ENCODE peak calls at places on chromosome 16, in ten cellular contexts. C is fibroblast of the aortic adventitia, D is epithelial cell of esophagus, Y is AG10803, X is stomach, A is AG09319, T is RWPE1, M is breast epithelium, W is HFFc6, V is choroid plexus epithelial cell. Q is an unnamed sample.

GRCh38 chr16:56013962-56014552 is 138.9 kb upstream of the CES5A start:
- DNase-seq in D (peak), T (peak), C (peak), W (no peak), Y (peak), A (no peak), V (no peak), X (no peak), M (no peak), Q (peak)

GRCh38 chr16:57471852-57472664 is 9.6 kb downstream of the POLR2C start:
- DNase-seq in W (no peak), A (no peak), Y (no peak), D (no peak), C (no peak), X (no peak), M (no peak), V (no peak), T (no peak), Q (no peak)

GRCh38 chr16:72963508-72963907 is 84.4 kb downstream of the ZFHX3 start:
- DNase-seq in X (no peak), Y (no peak), D (no peak), T (no peak), A (no peak), W (no peak), M (no peak), C (no peak), V (no peak), Q (no peak)

GRCh38 chr16:66660422-66661209 is 35.9 kb downstream of the CMTM4 start:
- DNase-seq in V (peak), T (peak), X (peak), W (peak), M (peak), Y (peak), A (peak), C (peak), D (peak), Q (no peak)

GRCh38 chr16:18984425-18985005 is 781 bp downstream of the TMC7 start:
- DNase-seq in A (no peak), V (no peak), C (peak), Y (no peak), W (no peak), X (no peak), T (no peak), M (no peak), D (no peak), Q (no peak)

GRCh38 chr16:86462334-86463084 is 47.8 kb upstream of the FOXF1 start:
- DNase-seq in T (no peak), V (peak), C (no peak), A (no peak), D (no peak), W (no peak), X (no peak), Y (no peak), M (no peak), Q (no peak)

GRCh38 chr16:20847577-20847976 is 41.2 kb downstream of the REXO5 start:
- DNase-seq in Y (no peak), A (no peak), X (no peak), T (no peak), W (no peak), C (no peak), D (no peak), M (no peak), V (no peak), Q (no peak)

GRCh38 chr16:69166946-69167930 is 19.7 kb upstream of the SNTB2 start:
- DNase-seq in T (no peak), A (no peak), Y (no peak), V (no peak), M (no peak), X (no peak), C (peak), D (peak), W (peak), Q (no peak)

GRCh38 chr16:11078812-11079459 is 134.6 kb downstream of the CLEC16A start:
- DNase-seq in T (no peak), A (peak), M (peak), W (peak), D (no peak), C (peak), Y (peak), X (no peak), V (peak), Q (no peak)

GRCh38 chr16:66925322-66925840 is at the start of gene RRAD:
- DNase-seq in D (no peak), A (no peak), V (peak), X (no peak), C (peak), T (no peak), W (no peak), Y (peak), M (no peak), Q (no peak)

GRCh38 chr16:8866118-8866883 is 2.5 kb downstream of the CARHSP1 start:
- DNase-seq in C (peak), D (no peak), A (no peak), X (peak), Y (no peak), M (no peak), T (no peak), W (no peak), V (peak), Q (no peak)

GRCh38 chr16:6573577-6573976 is 759.1 kb upstream of the RBFOX1 start:
- DNase-seq in X (no peak), W (no peak), D (no peak), M (no peak), V (no peak), C (no peak), T (no peak), A (no peak), Y (no peak), Q (no peak)

GRCh38 chr16:27230562-27230991 is 27.3 kb downstream of the KDM8 start:
- DNase-seq in M (no peak), X (peak), D (no peak), T (no peak), C (no peak), Y (no peak), A (no peak), V (no peak), W (no peak), Q (no peak)

GRCh38 chr16:11799017-11799381 is 1.9 kb upstream of the ZC3H7A start:
- DNase-seq in C (no peak), A (no peak), W (no peak), M (no peak), V (no peak), D (no peak), T (no peak), X (no peak), Y (no peak), Q (no peak)

GRCh38 chr16:78127130-78127529 is 27.7 kb downstream of the WWOX start:
- DNase-seq in T (no peak), C (peak), D (no peak), X (no peak), M (no peak), Y (peak), A (peak), W (no peak), V (peak), Q (no peak)

GRCh38 chr16:68790130-68790761 is 53.1 kb upstream of the TANGO6 start:
- DNase-seq in D (peak), A (peak), M (peak), V (peak), X (peak), W (peak), T (peak), Y (peak), C (peak), Q (no peak)

GRCh38 chr16:68412061-68412460 is 36.2 kb downstream of the SMPD3 start:
- DNase-seq in T (no peak), C (no peak), A (no peak), Y (no peak), X (no peak), M (no peak), W (no peak), D (no peak), V (no peak), Q (no peak)

GRCh38 chr16:85627835-85628556 is 14.9 kb downstream of the GSE1 start:
- DNase-seq in D (no peak), C (no peak), A (no peak), V (no peak), W (no peak), M (no peak), T (no peak), Y (no peak), X (no peak), Q (no peak)

GRCh38 chr16:69822174-69822935 is 60.2 kb downstream of the WWP2 start:
- DNase-seq in W (no peak), X (no peak), V (no peak), A (no peak), D (no peak), Y (no peak), M (no peak), T (no peak), C (no peak), Q (no peak)

GRCh38 chr16:77589071-77589755 is 133.1 kb upstream of the NUDT7 start:
- DNase-seq in A (no peak), T (no peak), W (no peak), V (peak), M (no peak), C (no peak), Y (peak), D (no peak), X (no peak), Q (no peak)

GRCh38 chr16:21638573-21638975 is 13.8 kb downstream of the IGSF6 start:
- DNase-seq in C (peak), W (peak), T (peak), V (peak), Y (peak), D (peak), X (no peak), M (no peak), A (no peak), Q (no peak)

GRCh38 chr16:84144301-84144858 is 597 bp downstream of the HSDL1 start:
- DNase-seq in M (no peak), A (no peak), X (peak), V (peak), T (peak), W (no peak), D (peak), Y (no peak), C (peak), Q (peak)

GRCh38 chr16:86827521-86827920 is 249.2 kb downstream of the FOXL1 start:
- DNase-seq in V (no peak), D (no peak), M (no peak), Y (no peak), W (no peak), C (no peak), X (no peak), T (no peak), A (no peak), Q (no peak)

GRCh38 chr16:86343111-86343642 is 167.2 kb upstream of the FOXF1 start:
- DNase-seq in C (peak), Y (peak), M (no peak), X (peak), D (no peak), T (no peak), V (peak), A (peak), W (peak), Q (no peak)

GRCh38 chr16:79429276-79430128 is 171.0 kb downstream of the MAF start:
- DNase-seq in C (no peak), Y (no peak), V (no peak), W (no peak), X (no peak), M (no peak), T (no peak), A (no peak), D (no peak), Q (no peak)

GRCh38 chr16:22314661-22315626 is 17.7 kb downstream of the POLR3E start:
- DNase-seq in M (peak), X (peak), V (no peak), W (no peak), D (peak), T (peak), C (no peak), Y (no peak), A (no peak), Q (no peak)

GRCh38 chr16:77169650-77170236 is 21.2 kb upstream of the MON1B start:
- DNase-seq in M (no peak), A (no peak), X (peak), V (peak), D (peak), T (peak), W (no peak), Y (peak), C (peak), Q (peak)

GRCh38 chr16:22075043-22075757 is 17.1 kb upstream of the VWA3A start:
- DNase-seq in M (no peak), X (no peak), W (peak), V (peak), C (no peak), T (no peak), Y (no peak), D (peak), A (no peak), Q (no peak)

GRCh38 chr16:86300746-86301480 is 209.4 kb upstream of the FOXF1 start:
- DNase-seq in X (no peak), V (peak), D (no peak), W (no peak), T (no peak), M (no peak), Y (peak), A (no peak), C (no peak), Q (no peak)

GRCh38 chr16:71923941-71924690 is 28.8 kb downstream of the IST1 start:
- DNase-seq in D (no peak), Y (peak), X (no peak), M (peak), V (peak), T (no peak), C (peak), A (no peak), W (peak), Q (no peak)

GRCh38 chr16:26709175-26709574 is 357.6 kb upstream of the C16orf82 start:
- DNase-seq in A (no peak), T (no peak), X (no peak), W (no peak), V (no peak), C (no peak), D (no peak), Y (no peak), M (no peak), Q (no peak)

GRCh38 chr16:73529303-73530012 is 481.5 kb upstream of the ZFHX3 start:
- DNase-seq in A (no peak), V (no peak), Y (no peak), M (no peak), T (no peak), X (no peak), W (no peak), D (no peak), C (no peak), Q (no peak)

GRCh38 chr16:89908236-89908635 is 10.4 kb upstream of the MC1R start:
- DNase-seq in D (no peak), M (no peak), Y (no peak), C (no peak), X (no peak), T (no peak), V (no peak), A (no peak), W (no peak), Q (no peak)
- TF ChIP-seq CTCF in D (no peak), M (no peak), Y (no peak), C (no peak), X (no peak), T (no peak), V (no peak), A (no peak), W (no peak), Q (no peak)

DNA sequence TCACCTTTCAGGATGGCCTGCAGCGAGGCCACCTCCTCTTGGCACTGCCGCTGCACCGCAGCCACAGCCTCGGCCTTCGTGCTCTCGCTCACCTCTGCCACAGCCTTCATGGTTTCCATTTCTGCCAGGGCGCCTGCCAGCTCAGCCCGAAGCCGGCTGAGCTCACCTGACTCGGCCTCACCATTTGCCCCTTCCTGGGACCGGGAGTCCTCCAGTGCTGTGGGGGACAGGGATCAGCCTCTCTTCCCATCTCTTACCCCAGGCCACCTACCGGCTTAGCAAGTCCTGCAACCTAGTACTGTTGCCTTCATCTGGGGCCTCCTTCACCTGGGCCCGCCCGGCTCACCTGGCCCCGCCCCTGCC is 658 bp downstream of the RABEP2 start:
- DNase-seq in V (no peak), Y (no peak), T (no peak), C (no peak), W (no peak), D (no peak), A (no peak), X (no peak), M (no peak), Q (no peak)
- TF ChIP-seq CTCF in V (no peak), Y (no peak), T (no peak), C (no peak), W (no peak), D (peak), A (no peak), X (peak), M (peak), Q (no peak)

GRCh38 chr16:49801290-49801689 is 54.6 kb downstream of the ZNF423 start:
- DNase-seq in Y (no peak), M (no peak), X (no peak), W (no peak), V (no peak), C (no peak), A (no peak), T (no peak), D (no peak), Q (no peak)
- TF ChIP-seq CTCF in Y (no peak), M (no peak), X (no peak), W (no peak), V (no peak), C (no peak), A (no peak), T (no peak), D (no peak), Q (no peak)

GRCh38 chr16:88846088-88846487 is 10.7 kb downstream of the GALNS start:
- DNase-seq in Y (no peak), X (no peak), W (no peak), A (no peak), T (no peak), V (peak), D (no peak), C (no peak), M (no peak), Q (no peak)

GRCh38 chr16:88842308-88842756 is 14.4 kb downstream of the GALNS start:
- DNase-seq in M (no peak), W (no peak), D (no peak), V (no peak), Y (no peak), X (no peak), A (no peak), T (no peak), C (no peak), Q (no peak)

GRCh38 chr16:88842806-88843205 is 13.9 kb downstream of the GALNS start:
- DNase-seq in X (no peak), A (no peak), T (no peak), C (no peak), V (no peak), Y (no peak), W (no peak), M (no peak), D (no peak), Q (no peak)

GRCh38 chr16:88843256-88843655 is 13.5 kb downstream of the GALNS start:
- DNase-seq in T (no peak), V (no peak), D (no peak), X (no peak), M (no peak), A (no peak), Y (no peak), W (no peak), C (no peak), Q (no peak)

DNA sequence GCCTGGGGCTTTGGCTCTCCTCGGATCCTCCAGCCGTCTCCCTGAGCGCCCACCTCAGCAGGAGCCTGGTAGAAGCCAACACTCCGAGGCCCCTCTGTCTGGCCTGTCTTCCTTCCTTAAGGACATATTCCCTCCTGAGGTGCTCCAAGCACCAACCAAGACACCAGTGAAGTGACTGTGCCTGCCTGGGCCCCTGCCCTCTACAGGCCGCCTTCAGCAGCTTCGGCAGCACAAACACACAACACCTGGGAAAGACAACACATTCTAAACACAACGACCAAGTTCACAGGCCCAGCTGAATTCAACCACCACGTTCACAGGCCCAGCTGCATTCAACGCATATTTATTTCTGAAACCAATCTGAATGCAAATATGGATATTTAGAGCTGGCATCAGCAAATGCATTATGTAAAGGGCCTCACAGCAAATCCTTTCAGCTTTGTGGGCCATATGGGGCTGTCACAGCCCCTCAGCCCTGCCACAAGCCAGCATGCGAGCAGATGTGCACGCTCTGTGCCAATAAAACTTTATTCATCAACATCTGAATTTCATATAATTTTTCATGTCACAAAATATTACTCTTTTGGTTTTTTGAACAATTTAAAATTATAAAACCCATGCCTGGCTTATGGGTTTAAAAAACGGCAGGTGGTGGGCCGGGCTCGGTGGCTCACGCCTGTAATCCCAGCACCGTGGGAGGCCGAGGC is 12.2 kb downstream of the GALNS start:
- DNase-seq in A (no peak), C (no peak), M (no peak), V (no peak), D (peak), T (no peak), W (no peak), Y (no peak), X (no peak), Q (no peak)
- TF ChIP-seq CTCF in A (no peak), C (no peak), M (no peak), V (peak), D (peak), T (no peak), W (peak), Y (no peak), X (no peak), Q (no peak)

GRCh38 chr16:49382916-49383315 is 9.3 kb downstream of the C16orf78 start:
- DNase-seq in V (no peak), D (no peak), T (no peak), M (no peak), W (no peak), Y (no peak), X (no peak), A (no peak), C (no peak), Q (no peak)
- TF ChIP-seq CTCF in V (peak), D (no peak), T (no peak), M (no peak), W (no peak), Y (no peak), X (no peak), A (no peak), C (no peak), Q (no peak)

GRCh38 chr16:31009894-31010293 is 544 bp downstream of the STX1B start:
- DNase-seq in V (no peak), Y (no peak), X (no peak), M (no peak), T (no peak), D (no peak), W (no peak), A (no peak), C (no peak), Q (no peak)
- TF ChIP-seq CTCF in V (no peak), Y (peak), X (no peak), M (no peak), T (no peak), D (no peak), W (peak), A (peak), C (peak), Q (peak)

GRCh38 chr16:3580271-3580670 is 3.1 kb upstream of the NLRC3 start:
- DNase-seq in V (no peak), M (no peak), W (no peak), T (no peak), X (no peak), D (peak), C (no peak), A (no peak), Y (peak), Q (no peak)

GRCh38 chr16:3578121-3578520 is 918 bp upstream of the NLRC3 start:
- DNase-seq in X (no peak), C (no peak), T (no peak), W (no peak), M (no peak), Y (no peak), V (no peak), A (no peak), D (no peak), Q (no peak)

GRCh38 chr16:3577302-3577752 is at the start of gene NLRC3:
- DNase-seq in M (no peak), T (no peak), W (no peak), Y (no peak), A (no peak), V (no peak), C (no peak), D (no peak), X (no peak), Q (peak)

GRCh38 chr16:3579776-3580175 is 2.6 kb upstream of the NLRC3 start:
- DNase-seq in X (no peak), T (no peak), W (no peak), M (no peak), C (no peak), Y (no peak), V (no peak), D (no peak), A (no peak), Q (no peak)

GRCh38 chr16:3578610-3579551 is 1.7 kb upstream of the NLRC3 start:
- DNase-seq in A (no peak), M (no peak), D (no peak), V (no peak), T (peak), X (peak), W (no peak), Y (no peak), C (no peak), Q (peak)
- TF ChIP-seq CTCF in A (no peak), M (no peak), D (no peak), V (no peak), T (no peak), X (no peak), W (no peak), Y (no peak), C (no peak), Q (no peak)

Q was measured in GM10248.